ENCODE peak calls at places on chromosome X, in nine cellular contexts. J, M, N, H, L, U, W, D and Y are unnamed samples.

GRCh38 chrX:43218198-43218597 is 437.9 kb upstream of the MAOA start:
- DNase-seq in L (no peak), W (no peak), H (no peak), J (no peak), N (no peak), U (no peak), M (no peak), D (no peak), Y (no peak)

GRCh38 chrX:135982860-135983259 is 2.4 kb upstream of the SLC9A6 start:
- DNase-seq in J (no peak), H (no peak), L (no peak), N (no peak), W (no peak), U (no peak), M (no peak), D (no peak), Y (no peak)

GRCh38 chrX:132004728-132005127 is 18.4 kb upstream of the STK26 start:
- DNase-seq in U (no peak), D (no peak), L (no peak), M (no peak), H (no peak), J (no peak), N (no peak), W (no peak), Y (no peak)

GRCh38 chrX:103629295-103630170 is 758 bp downstream of the TCEAL1 start:
- DNase-seq in W (peak), D (no peak), J (peak), L (peak), H (no peak), N (peak), M (peak), U (peak), Y (peak)

GRCh38 chrX:18674417-18674787 is 2.5 kb upstream of the RS1 start:
- DNase-seq in M (peak), W (no peak), J (peak), H (no peak), D (no peak), N (no peak), U (peak), L (no peak), Y (no peak)

GRCh38 chrX:11759172-11759460 is 1.1 kb downstream of the MSL3 start:
- DNase-seq in H (no peak), J (no peak), L (no peak), N (no peak), D (no peak), M (no peak), W (no peak), U (no peak), Y (no peak)

GRCh38 chrX:142244568-142244967 is 39.5 kb upstream of the MAGEC2 start:
- DNase-seq in L (no peak), H (no peak), M (no peak), D (no peak), U (no peak), J (no peak), N (no peak), W (no peak), Y (no peak)

GRCh38 chrX:106950381-106950780 is 30.2 kb downstream of the CLDN2 start:
- DNase-seq in D (no peak), W (no peak), U (no peak), H (no peak), J (no peak), L (no peak), N (no peak), M (no peak), Y (no peak)

GRCh38 chrX:72666451-72666850 is 47.7 kb downstream of the PHKA1 start:
- DNase-seq in J (no peak), L (no peak), N (no peak), H (no peak), M (no peak), D (no peak), U (no peak), W (no peak), Y (no peak)

GRCh38 chrX:87299563-87300160 is 217.9 kb upstream of the KLHL4 start:
- DNase-seq in M (no peak), D (no peak), H (no peak), L (no peak), N (peak), W (no peak), J (no peak), U (no peak), Y (no peak)